ENCODE peak calls at places on chromosome 17, in four cellular contexts. P, I, E and R are unnamed samples.

GRCh38 chr17:42519546-42520444 is 16.2 kb upstream of the NAGLU start:
- DNase-seq in P (no peak), E (peak; percentile 95), I (no peak), R (no peak)

GRCh38 chr17:66302761-66303626 is 581 bp downstream of the PRKCA start:
- DNase-seq in P (peak; percentile 80), E (peak; percentile 67), I (peak; percentile 27), R (peak; percentile 28)

GRCh38 chr17:77002103-77003045 is 134.2 kb downstream of the MGAT5B start:
- DNase-seq in I (no peak), E (no peak), P (peak; percentile 59), R (no peak)

GRCh38 chr17:1724869-1725641 is 551 bp downstream of the WDR81 start:
- DNase-seq in P (peak; percentile 81), I (no peak), E (no peak), R (no peak)

GRCh38 chr17:40945414-40945813 is 8.0 kb upstream of the KRT23 start:
- DNase-seq in E (no peak), P (no peak), I (no peak), R (no peak)

GRCh38 chr17:82696259-82696658 is 2.2 kb downstream of the RAB40B start:
- DNase-seq in E (no peak), P (no peak), I (no peak), R (no peak)

GRCh38 chr17:17781591-17782424 is 55.0 kb downstream of the SREBF1 start:
- DNase-seq in P (peak; percentile 81), E (peak; percentile 87), I (peak; percentile 36), R (peak; percentile 30)

GRCh38 chr17:12756786-12757185 is 32.5 kb upstream of the ARHGAP44 start:
- DNase-seq in I (no peak), E (no peak), P (no peak), R (no peak)

GRCh38 chr17:28256370-28256769 is 62.6 kb upstream of the TMEM97 start:
- DNase-seq in E (no peak), P (no peak), I (no peak), R (no peak)

GRCh38 chr17:63837480-63837879 is 5.0 kb downstream of the SMARCD2 start:
- DNase-seq in P (no peak), I (no peak), E (no peak), R (no peak)

GRCh38 chr17:61157246-61157887 is 242.3 kb upstream of the TBX2 start:
- DNase-seq in E (no peak), P (peak; percentile 54), I (no peak), R (no peak)

GRCh38 chr17:11935734-11936406 is 61.4 kb downstream of the ZNF18 start:
- DNase-seq in P (peak; percentile 57), E (peak; percentile 51), I (no peak), R (no peak)

GRCh38 chr17:42989726-42990652 is 8.2 kb upstream of the RPL27 start:
- DNase-seq in I (no peak), P (no peak), E (no peak), R (no peak)

GRCh38 chr17:38604479-38605229 is 1.1 kb downstream of the SRCIN1 start:
- DNase-seq in P (peak; percentile 69), I (peak; percentile 64), E (no peak), R (no peak)

GRCh38 chr17:64983708-64984107 is 64.4 kb upstream of the LRRC37A3 start:
- DNase-seq in I (no peak), E (no peak), P (no peak), R (no peak)

GRCh38 chr17:59007995-59008394 is 98.7 kb downstream of the TRIM37 start:
- DNase-seq in E (no peak), P (no peak), I (no peak), R (no peak)
- TF ChIP-seq CTCF in E (no peak), P (no peak), I (no peak), R (no peak)

DNA sequence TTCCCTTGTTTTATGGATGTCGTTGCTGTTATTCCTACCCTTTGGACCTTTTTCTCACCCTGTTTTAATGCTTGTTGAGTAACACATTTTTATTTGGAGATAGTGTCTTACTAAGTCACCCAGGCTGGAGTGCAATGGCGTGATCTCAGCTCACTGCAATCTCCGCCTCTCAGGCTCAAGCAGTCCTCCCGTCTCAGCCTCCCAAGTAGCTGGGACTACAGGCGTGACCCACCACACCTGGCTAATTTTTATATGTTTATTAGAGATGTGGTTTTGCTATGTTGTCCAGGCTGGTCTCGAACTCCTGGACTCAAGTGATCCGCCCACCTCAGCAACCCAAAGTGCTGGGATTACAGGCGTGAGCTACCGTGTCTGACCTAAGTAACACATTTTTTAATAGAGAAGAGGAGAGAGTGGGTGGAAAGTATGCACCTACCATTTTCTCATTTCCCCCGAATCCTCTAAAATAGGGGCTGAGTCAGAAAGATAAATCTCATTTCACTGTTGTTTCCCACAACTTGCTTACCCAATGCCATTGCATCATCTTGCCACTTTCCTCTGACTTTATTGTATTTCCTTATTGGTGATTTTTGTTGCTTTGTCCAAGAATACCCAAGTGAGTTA is 7.0 kb downstream of the DHX40 start:
- DNase-seq in I (peak; percentile 55), P (no peak), E (no peak), R (no peak)
- TF ChIP-seq CTCF in I (no peak), P (no peak), E (no peak), R (no peak)

DNA sequence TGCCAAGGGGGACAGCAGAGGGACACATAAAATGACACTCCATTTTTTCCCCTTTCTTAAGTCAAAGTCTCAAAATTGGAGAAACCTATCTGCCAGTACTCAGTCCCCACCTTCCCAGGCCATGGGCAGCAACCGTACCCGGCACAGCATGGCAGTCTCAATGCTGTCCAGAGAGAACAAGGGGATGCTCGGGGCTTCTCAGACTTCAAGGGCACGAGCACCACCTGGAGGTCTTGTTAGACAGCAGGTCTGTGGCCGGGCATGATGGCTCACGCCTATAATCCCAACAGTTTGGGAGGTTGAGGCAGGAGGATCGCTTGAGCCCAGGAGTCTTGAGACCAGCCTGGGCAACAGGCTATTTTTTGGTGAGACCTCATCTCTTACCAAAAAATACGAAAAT is 3.2 kb downstream of the DNAH17 start:
- DNase-seq in E (no peak), I (no peak), P (no peak), R (no peak)
- TF ChIP-seq CTCF in E (no peak), I (no peak), P (no peak), R (no peak)

GRCh38 chr17:50184057-50184456 is 17.4 kb downstream of the COL1A1 start:
- DNase-seq in P (peak; percentile 71), I (no peak), E (no peak), R (no peak)
- TF ChIP-seq CTCF in P (peak; percentile 46), I (no peak), E (no peak), R (no peak)

GRCh38 chr17:33929181-33929724 is 325.8 kb upstream of the CCL2 start:
- DNase-seq in P (no peak), I (no peak), E (no peak), R (no peak)

GRCh38 chr17:33925650-33926049 is 329.4 kb upstream of the CCL2 start:
- DNase-seq in E (no peak), P (no peak), I (no peak), R (no peak)

GRCh38 chr17:33922971-33923370 is 332.1 kb upstream of the CCL2 start:
- DNase-seq in I (no peak), E (no peak), P (no peak), R (no peak)

GRCh38 chr17:33924105-33924504 is 331.0 kb upstream of the CCL2 start:
- DNase-seq in P (no peak), E (no peak), I (no peak), R (no peak)

GRCh38 chr17:33927732-33928133 is 327.4 kb upstream of the CCL2 start:
- DNase-seq in P (peak; percentile 39), I (peak; percentile 23), E (no peak), R (no peak)
- TF ChIP-seq CTCF in P (peak; percentile 22), I (peak; percentile 35), E (no peak), R (no peak)

GRCh38 chr17:50056961-50057330 is 1.0 kb downstream of the ITGA3 start:
- DNase-seq in I (no peak), P (no peak), E (no peak), R (no peak)

GRCh38 chr17:50055426-50056216 is at the start of gene ITGA3:
- DNase-seq in E (peak; percentile 75), I (peak; percentile 68), P (peak; percentile 93), R (peak; percentile 38)

GRCh38 chr17:50055055-50055425 is 870 bp upstream of the ITGA3 start:
- DNase-seq in E (no peak), P (no peak), I (no peak), R (no peak)

GRCh38 chr17:50057521-50057991 is 1.6 kb downstream of the ITGA3 start:
- DNase-seq in P (no peak), I (no peak), E (no peak), R (no peak)

DNA sequence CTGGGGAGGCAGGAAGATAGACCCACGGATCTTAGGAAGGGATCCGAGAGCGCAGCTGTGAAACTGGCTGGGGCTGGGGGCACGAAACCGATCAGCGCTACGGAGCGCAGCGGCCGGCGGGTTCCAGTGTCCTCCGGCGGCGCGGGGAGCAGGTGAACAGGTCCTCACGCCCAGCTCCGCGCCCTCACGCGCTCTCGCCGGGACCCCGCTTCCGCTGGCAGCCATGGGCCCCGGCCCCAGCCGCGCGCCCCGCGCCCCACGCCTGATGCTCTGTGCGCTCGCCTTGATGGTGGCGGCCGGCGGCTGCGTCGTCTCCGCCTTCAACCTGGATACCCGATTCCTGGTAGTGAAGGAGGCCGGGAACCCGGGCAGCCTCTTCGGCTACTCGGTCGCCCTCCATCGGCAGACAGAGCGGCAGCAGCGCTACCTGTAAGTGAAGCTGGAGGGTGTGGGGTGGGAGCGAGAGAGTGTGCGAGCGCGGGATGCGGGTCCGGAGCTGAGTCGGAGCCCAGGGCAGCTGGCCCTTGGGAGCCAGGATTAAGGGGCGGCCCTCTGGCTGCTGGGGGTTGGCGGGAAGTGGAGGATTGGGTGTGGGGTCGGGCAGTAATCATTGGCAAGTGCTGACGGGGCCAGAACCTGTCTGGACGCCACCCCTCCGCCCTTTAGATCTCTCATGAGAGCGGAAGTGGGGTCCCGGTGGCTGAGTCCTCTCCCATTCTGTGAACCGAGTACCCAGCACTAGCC is 479 bp downstream of the ITGA3 start:
- DNase-seq in P (peak; percentile 89), I (peak; percentile 79), E (no peak), R (peak; percentile 48)
- TF ChIP-seq CTCF in P (peak; percentile 40), I (peak; percentile 66), E (peak; percentile 11), R (no peak)

GRCh38 chr17:74290340-74290739 is 16.3 kb downstream of the DNAI2 start:
- DNase-seq in E (no peak), P (no peak), I (no peak), R (no peak)
- TF ChIP-seq CTCF in E (no peak), P (no peak), I (no peak), R (no peak)